ENCODE peak calls at places on chromosomes 4 and X, in ten cellular contexts. Q is tibial nerve; B is aorta; G is fibroblast of lung; T is CD4-positive, alpha-beta T cell; R is CD8-positive, alpha-beta memory T cell; V is psoas muscle; A is SK-N-SH; N is ascending aorta; U is MM.1S. Z is an unnamed sample. For H3K27me3, the result is how much of the 10 kb centered on the place peaks cover.

GRCh38 chr4:19030048-19030447 is 1008.5 kb upstream of the LCORL start:
- DNase-seq in Q (no peak), B (no peak), G (peak), T (no peak), R (no peak), V (no peak), A (no peak), N (no peak), U (no peak), Z (no peak)

GRCh38 chrX:56564921-56565861 is 1.8 kb downstream of the UBQLN2 start:
- DNase-seq in Q (no peak), B (no peak), G (peak), T (no peak), R (no peak), V (no peak), A (peak), N (no peak), U (peak), Z (peak)

GRCh38 chr4:181416966-181417365 is 826.2 kb upstream of the TENM3 start:
- DNase-seq in Q (no peak), B (no peak), G (no peak), T (no peak), R (no peak), V (no peak), A (no peak), N (no peak), U (no peak), Z (no peak)

GRCh38 chr4:5734841-5735240 is 23.8 kb downstream of the EVC start:
- DNase-seq in Q (no peak), B (no peak), G (no peak), T (no peak), R (no peak), V (peak), A (no peak), N (no peak), U (no peak), Z (no peak)

GRCh38 chr4:114015444-114015899 is 36.0 kb upstream of the ARSJ start:
- DNase-seq in Q (no peak), B (no peak), G (peak), T (no peak), R (no peak), V (no peak), A (peak), N (no peak), U (no peak), Z (no peak)

GRCh38 chr4:93646225-93646930 is 182.2 kb upstream of the ATOH1 start:
- DNase-seq in Q (no peak), B (no peak), G (no peak), T (no peak), R (no peak), V (no peak), A (no peak), N (no peak), U (no peak), Z (no peak)

GRCh38 chrX:118976599-118977340 is 2.4 kb downstream of the LONRF3 start:
- DNase-seq in Q (no peak), B (peak), G (no peak), T (no peak), R (peak), V (peak), A (peak), N (peak), U (no peak), Z (peak)

GRCh38 chr4:3330682-3331081 is 37.9 kb downstream of the RGS12 start:
- DNase-seq in Q (no peak), B (no peak), G (no peak), T (no peak), R (no peak), V (no peak), A (no peak), N (no peak), U (no peak), Z (no peak)

GRCh38 chrX:119885554-119886428 is 9.9 kb upstream of the AKAP14 start:
- DNase-seq in Q (no peak), B (no peak), G (no peak), T (no peak), R (peak), V (no peak), A (no peak), N (no peak), U (peak), Z (no peak)

GRCh38 chrX:40099046-40099968 is 1.5 kb upstream of the BCOR start:
- DNase-seq in Q (no peak), B (peak), G (no peak), T (peak), R (no peak), V (peak), A (peak), N (no peak), U (peak), Z (peak)

GRCh38 chrX:121132675-121133074 is 85.3 kb downstream of the GLUD2 start:
- DNase-seq in Q (no peak), B (no peak), G (no peak), T (no peak), R (no peak), V (no peak), A (no peak), N (no peak), U (no peak), Z (no peak)

GRCh38 chr4:142777045-142777743 is 68.9 kb downstream of the INPP4B start:
- DNase-seq in Q (no peak), B (no peak), G (no peak), T (no peak), R (no peak), V (no peak), A (no peak), N (no peak), U (no peak), Z (no peak)

GRCh38 chr4:90245837-90246236 is 118.6 kb downstream of the CCSER1 start:
- DNase-seq in Q (no peak), B (no peak), G (no peak), T (no peak), R (no peak), V (no peak), A (no peak), N (no peak), U (no peak), Z (no peak)

GRCh38 chr4:102829803-102830202 is 2.5 kb upstream of the UBE2D3 start:
- DNase-seq in Q (no peak), B (no peak), G (no peak), T (no peak), R (no peak), V (no peak), A (no peak), N (no peak), U (no peak), Z (no peak)

GRCh38 chrX:132612990-132613564 is 124.2 kb upstream of the MBNL3 start:
- DNase-seq in Q (peak), B (no peak), G (peak), T (peak), R (peak), V (peak), A (peak), N (no peak), U (peak), Z (no peak)

GRCh38 chrX:140123446-140123845 is 158.1 kb upstream of the CXorf66 start:
- DNase-seq in Q (no peak), B (no peak), G (peak), T (no peak), R (no peak), V (no peak), A (no peak), N (no peak), U (no peak), Z (no peak)

GRCh38 chr4:41881931-41882621 is 53.2 kb upstream of the TMEM33 start:
- DNase-seq in Q (no peak), B (no peak), G (no peak), T (no peak), R (no peak), V (peak), A (peak), N (no peak), U (peak), Z (no peak)
- H3K27me3 ChIP-seq in Q (half or more), B (under half), G (half or more), T (half or more), R (under half), V (under half), A (half or more), N (under half), U (under half), Z (under half)

GRCh38 chrX:134548844-134549205 is 88.9 kb downstream of the HPRT1 start:
- DNase-seq in Q (no peak), B (no peak), G (no peak), T (no peak), R (no peak), V (no peak), A (peak), N (no peak), U (no peak), Z (no peak)
- H3K27me3 ChIP-seq in Q (half or more), B (under half), G (under half), T (half or more), R (under half), V (under half), A (under half), N (under half), U (under half), Z (under half)

GRCh38 chr4:110612631-110613269 is 10.1 kb downstream of the PITX2 start:
- DNase-seq in Q (no peak), B (no peak), G (no peak), T (no peak), R (no peak), V (no peak), A (no peak), N (no peak), U (no peak), Z (no peak)

GRCh38 chr4:110610940-110611785 is 11.7 kb downstream of the PITX2 start:
- DNase-seq in Q (no peak), B (no peak), G (no peak), T (no peak), R (no peak), V (no peak), A (no peak), N (no peak), U (no peak), Z (no peak)

GRCh38 chr4:110609044-110609750 is 13.7 kb downstream of the PITX2 start:
- DNase-seq in Q (no peak), B (no peak), G (no peak), T (no peak), R (no peak), V (no peak), A (no peak), N (no peak), U (no peak), Z (no peak)

GRCh38 chr4:110611968-110612447 is 10.9 kb downstream of the PITX2 start:
- DNase-seq in Q (no peak), B (no peak), G (no peak), T (no peak), R (no peak), V (no peak), A (no peak), N (no peak), U (no peak), Z (no peak)

DNA sequence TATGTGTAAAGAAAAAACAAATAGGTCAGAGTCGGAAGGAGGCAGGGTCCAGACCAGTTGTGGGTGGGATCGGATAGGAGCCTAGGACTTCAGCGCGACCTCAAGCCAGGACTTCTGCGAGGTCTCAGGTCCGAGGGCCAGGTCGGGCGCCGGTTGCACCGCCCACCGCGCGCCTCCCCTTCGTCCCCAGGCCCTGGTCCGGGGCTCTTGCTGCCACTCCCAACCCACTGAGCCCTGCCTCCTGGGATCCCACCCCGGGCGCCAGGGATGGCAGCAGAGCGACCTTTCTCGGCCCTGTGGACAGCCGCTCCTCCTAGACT is 12.3 kb downstream of the PITX2 start:
- DNase-seq in Q (no peak), B (no peak), G (no peak), T (no peak), R (no peak), V (no peak), A (no peak), N (no peak), U (no peak), Z (no peak)
- H3K27me3 ChIP-seq in Q (half or more), B (under half), G (half or more), T (half or more), R (under half), V (under half), A (half or more), N (under half), U (under half), Z (under half)

GRCh38 chr4:1080432-1080831 is 32.9 kb downstream of the RNF212 start:
- DNase-seq in Q (no peak), B (no peak), G (no peak), T (no peak), R (no peak), V (no peak), A (no peak), N (no peak), U (no peak), Z (no peak)
- H3K27me3 ChIP-seq in Q (under half), B (under half), G (under half), T (under half), R (under half), V (under half), A (half or more), N (under half), U (under half), Z (under half)

GRCh38 chr4:31069151-31069550 is 349.0 kb downstream of the PCDH7 start:
- DNase-seq in Q (no peak), B (no peak), G (peak), T (no peak), R (no peak), V (no peak), A (no peak), N (no peak), U (no peak), Z (no peak)

GRCh38 chr4:31068257-31069075 is 348.3 kb downstream of the PCDH7 start:
- DNase-seq in Q (no peak), B (no peak), G (peak), T (no peak), R (no peak), V (no peak), A (no peak), N (no peak), U (no peak), Z (no peak)

GRCh38 chr4:31059753-31060522 is 339.8 kb downstream of the PCDH7 start:
- DNase-seq in Q (no peak), B (no peak), G (peak), T (no peak), R (no peak), V (no peak), A (no peak), N (no peak), U (no peak), Z (no peak)

GRCh38 chr4:31065086-31065485 is 344.9 kb downstream of the PCDH7 start:
- DNase-seq in Q (no peak), B (no peak), G (no peak), T (no peak), R (no peak), V (no peak), A (no peak), N (no peak), U (no peak), Z (no peak)
- H3K27me3 ChIP-seq in Q (under half), B (under half), G (under half), T (under half), R (under half), V (under half), A (under half), N (under half), U (under half), Z (under half)

GRCh38 chr4:54092800-54093608 is 7.0 kb upstream of the GSX2 start:
- DNase-seq in Q (no peak), B (no peak), G (no peak), T (no peak), R (no peak), V (no peak), A (no peak), N (no peak), U (no peak), Z (no peak)
- H3K27me3 ChIP-seq in Q (half or more), B (under half), G (under half), T (half or more), R (half or more), V (under half), A (under half), N (under half), U (under half), Z (under half)

GRCh38 chr4:7785017-7785416 is 154.6 kb downstream of the AFAP1 start:
- DNase-seq in Q (no peak), B (peak), G (peak), T (no peak), R (no peak), V (no peak), A (peak), N (no peak), U (no peak), Z (no peak)

GRCh38 chr4:7787067-7787466 is 152.6 kb downstream of the AFAP1 start:
- DNase-seq in Q (no peak), B (no peak), G (no peak), T (no peak), R (no peak), V (no peak), A (no peak), N (no peak), U (no peak), Z (no peak)

GRCh38 chr4:7786040-7786439 is 153.6 kb downstream of the AFAP1 start:
- DNase-seq in Q (no peak), B (no peak), G (no peak), T (no peak), R (no peak), V (no peak), A (no peak), N (no peak), U (no peak), Z (no peak)

GRCh38 chr4:7787681-7788141 is 151.9 kb downstream of the AFAP1 start:
- DNase-seq in Q (no peak), B (no peak), G (no peak), T (no peak), R (no peak), V (no peak), A (no peak), N (no peak), U (no peak), Z (no peak)

DNA sequence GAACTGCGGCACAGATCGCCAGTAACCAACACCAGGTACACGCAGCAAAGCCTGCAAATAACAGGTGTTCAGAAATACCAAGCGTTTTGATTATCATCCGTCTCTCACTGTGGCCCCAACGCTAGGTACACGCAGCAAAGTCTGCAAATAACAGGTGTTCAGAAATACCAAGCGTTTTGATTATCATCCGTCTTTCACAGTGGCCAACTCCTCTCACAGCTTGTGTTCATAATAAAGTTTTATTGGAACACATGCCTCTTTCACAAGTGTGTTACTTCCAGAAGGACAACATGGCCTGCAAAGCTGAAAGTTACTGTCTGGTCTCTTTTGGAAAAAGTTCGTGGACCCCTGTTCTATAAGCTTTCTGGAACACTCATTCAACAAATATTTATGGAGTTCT is 153.1 kb downstream of the AFAP1 start:
- DNase-seq in Q (no peak), B (no peak), G (no peak), T (no peak), R (no peak), V (no peak), A (no peak), N (no peak), U (no peak), Z (no peak)
- H3K27me3 ChIP-seq in Q (under half), B (under half), G (under half), T (under half), R (under half), V (under half), A (under half), N (under half), U (half or more), Z (under half)

GRCh38 chr4:8681391-8681790 is 88.8 kb downstream of the CPZ start:
- DNase-seq in Q (peak), B (no peak), G (no peak), T (no peak), R (no peak), V (no peak), A (no peak), N (no peak), U (no peak), Z (no peak)

GRCh38 chr4:8682725-8683124 is 90.2 kb downstream of the CPZ start:
- DNase-seq in Q (peak), B (no peak), G (no peak), T (no peak), R (no peak), V (no peak), A (no peak), N (no peak), U (no peak), Z (no peak)

GRCh38 chr4:8682296-8682695 is 89.7 kb downstream of the CPZ start:
- DNase-seq in Q (no peak), B (no peak), G (no peak), T (no peak), R (no peak), V (no peak), A (no peak), N (no peak), U (no peak), Z (no peak)

GRCh38 chr4:8685831-8686230 is 93.3 kb downstream of the CPZ start:
- DNase-seq in Q (no peak), B (no peak), G (no peak), T (no peak), R (no peak), V (no peak), A (no peak), N (no peak), U (no peak), Z (no peak)

GRCh38 chr4:8683462-8683861 is 90.9 kb downstream of the CPZ start:
- DNase-seq in Q (peak), B (no peak), G (no peak), T (no peak), R (no peak), V (no peak), A (no peak), N (no peak), U (no peak), Z (no peak)
- H3K27me3 ChIP-seq in Q (under half), B (under half), G (under half), T (under half), R (under half), V (under half), A (under half), N (under half), U (half or more), Z (under half)

DNA sequence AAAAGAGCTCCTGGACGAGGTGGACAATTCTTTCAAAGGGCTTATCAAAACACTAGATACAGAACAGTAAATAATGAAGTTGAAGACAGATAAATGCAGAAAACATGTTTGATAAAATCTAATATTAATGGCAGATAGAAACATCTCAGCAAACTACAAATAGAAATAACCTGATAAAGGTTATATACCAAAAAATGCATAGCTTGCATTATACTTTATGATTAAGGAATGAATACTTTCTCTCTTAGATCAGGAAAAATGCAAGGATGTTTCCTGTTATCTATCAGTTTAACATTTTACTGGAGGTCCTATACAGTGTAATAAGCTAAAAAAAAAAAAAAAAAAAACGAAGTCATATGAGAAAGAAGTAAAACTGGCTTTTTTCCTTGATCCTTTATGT is 304.5 kb upstream of the CXorf51A start:
- DNase-seq in Q (no peak), B (no peak), G (no peak), T (no peak), R (no peak), V (no peak), A (no peak), N (no peak), U (no peak), Z (no peak)
- H3K27me3 ChIP-seq in Q (under half), B (under half), G (under half), T (under half), R (under half), V (under half), A (under half), N (under half), U (under half), Z (under half)

GRCh38 chrX:46703980-46704379 is 54.9 kb downstream of the SLC9A7 start:
- DNase-seq in Q (no peak), B (no peak), G (peak), T (no peak), R (no peak), V (no peak), A (no peak), N (no peak), U (no peak), Z (no peak)
- H3K27me3 ChIP-seq in Q (under half), B (under half), G (under half), T (under half), R (under half), V (under half), A (under half), N (under half), U (under half), Z (under half)